ENCODE peak calls at places on chromosome 4, in six cellular contexts. One of them, this sample, is unnamed.

GRCh38 chr4:100240008-100240407 is 49.7 kb upstream of the DDIT4L start:
- DNase-seq in H1: no peak
- DNase-seq in fibroblast of lung: no peak
- DNase-seq in PC-9: no peak
- DNase-seq in keratinocyte: no peak
- DNase-seq in PC-3: no peak
- DNase-seq in this sample: no peak

GRCh38 chr4:184282251-184282713 is 64.6 kb upstream of the ENPP6 start:
- DNase-seq in H1: no peak
- DNase-seq in fibroblast of lung: no peak
- DNase-seq in PC-9: no peak
- DNase-seq in keratinocyte: no peak
- DNase-seq in PC-3: no peak
- DNase-seq in this sample: no peak

GRCh38 chr4:183758006-183758734 is 99.1 kb downstream of the TRAPPC11 start:
- DNase-seq in H1: no peak
- DNase-seq in fibroblast of lung: no peak
- DNase-seq in PC-9: no peak
- DNase-seq in keratinocyte: no peak
- DNase-seq in PC-3: peak; percentile 46
- DNase-seq in this sample: no peak

GRCh38 chr4:121252224-121252806 is 88.2 kb upstream of the TNIP3 start:
- DNase-seq in H1: peak; percentile 25
- DNase-seq in fibroblast of lung: peak; percentile 49
- DNase-seq in PC-9: peak; percentile 48
- DNase-seq in keratinocyte: peak; percentile 30
- DNase-seq in PC-3: peak; percentile 75
- DNase-seq in this sample: peak; percentile 18

GRCh38 chr4:54877006-54877405 is 219.2 kb downstream of the KIT start:
- DNase-seq in H1: no peak
- DNase-seq in fibroblast of lung: peak; percentile 58
- DNase-seq in PC-9: no peak
- DNase-seq in keratinocyte: no peak
- DNase-seq in PC-3: peak; percentile 67
- DNase-seq in this sample: no peak

GRCh38 chr4:165476214-165477098 is 97.6 kb downstream of the CPE start:
- DNase-seq in H1: no peak
- DNase-seq in fibroblast of lung: peak; percentile 83
- DNase-seq in PC-9: peak; percentile 83
- DNase-seq in keratinocyte: peak; percentile 60
- DNase-seq in PC-3: peak; percentile 75
- DNase-seq in this sample: no peak

GRCh38 chr4:176824645-176825366 is 32.1 kb upstream of the VEGFC start:
- DNase-seq in H1: no peak
- DNase-seq in fibroblast of lung: peak; percentile 63
- DNase-seq in PC-9: no peak
- DNase-seq in keratinocyte: no peak
- DNase-seq in PC-3: no peak
- DNase-seq in this sample: no peak

GRCh38 chr4:31193516-31193915 is 473.3 kb downstream of the PCDH7 start:
- DNase-seq in H1: no peak
- DNase-seq in fibroblast of lung: no peak
- DNase-seq in PC-9: no peak
- DNase-seq in keratinocyte: no peak
- DNase-seq in PC-3: peak; percentile 2
- DNase-seq in this sample: no peak

GRCh38 chr4:161254375-161254774 is 909.4 kb downstream of the FSTL5 start:
- DNase-seq in H1: no peak
- DNase-seq in fibroblast of lung: no peak
- DNase-seq in PC-9: no peak
- DNase-seq in keratinocyte: no peak
- DNase-seq in PC-3: peak; percentile 35
- DNase-seq in this sample: no peak

GRCh38 chr4:171793723-171794122 is 19.5 kb upstream of the GALNTL6 start:
- DNase-seq in H1: no peak
- DNase-seq in fibroblast of lung: no peak
- DNase-seq in PC-9: no peak
- DNase-seq in keratinocyte: no peak
- DNase-seq in PC-3: no peak
- DNase-seq in this sample: no peak

GRCh38 chr4:156824451-156825060 is 147.0 kb downstream of the PDGFC start:
- DNase-seq in H1: no peak
- DNase-seq in fibroblast of lung: peak; percentile 27
- DNase-seq in PC-9: no peak
- DNase-seq in keratinocyte: peak; percentile 58
- DNase-seq in PC-3: peak; percentile 49
- DNase-seq in this sample: no peak

GRCh38 chr4:173958445-173958844 is 325.0 kb downstream of the FBXO8 start:
- DNase-seq in H1: no peak
- DNase-seq in fibroblast of lung: peak; percentile 47
- DNase-seq in PC-9: no peak
- DNase-seq in keratinocyte: no peak
- DNase-seq in PC-3: no peak
- DNase-seq in this sample: no peak

GRCh38 chr4:109751852-109752251 is 22.0 kb upstream of the PLA2G12A start:
- DNase-seq in H1: no peak
- DNase-seq in fibroblast of lung: no peak
- DNase-seq in PC-9: no peak
- DNase-seq in keratinocyte: no peak
- DNase-seq in PC-3: no peak
- DNase-seq in this sample: no peak

GRCh38 chr4:150769235-150769634 is 187.3 kb downstream of the MAB21L2 start:
- DNase-seq in H1: no peak
- DNase-seq in fibroblast of lung: peak; percentile 84
- DNase-seq in PC-9: peak; percentile 52
- DNase-seq in keratinocyte: no peak
- DNase-seq in PC-3: peak; percentile 71
- DNase-seq in this sample: no peak

GRCh38 chr4:1843852-1844251 is 12.1 kb downstream of the LETM1 start:
- DNase-seq in H1: no peak
- DNase-seq in fibroblast of lung: no peak
- DNase-seq in PC-9: no peak
- DNase-seq in keratinocyte: no peak
- DNase-seq in PC-3: no peak
- DNase-seq in this sample: no peak

DNA sequence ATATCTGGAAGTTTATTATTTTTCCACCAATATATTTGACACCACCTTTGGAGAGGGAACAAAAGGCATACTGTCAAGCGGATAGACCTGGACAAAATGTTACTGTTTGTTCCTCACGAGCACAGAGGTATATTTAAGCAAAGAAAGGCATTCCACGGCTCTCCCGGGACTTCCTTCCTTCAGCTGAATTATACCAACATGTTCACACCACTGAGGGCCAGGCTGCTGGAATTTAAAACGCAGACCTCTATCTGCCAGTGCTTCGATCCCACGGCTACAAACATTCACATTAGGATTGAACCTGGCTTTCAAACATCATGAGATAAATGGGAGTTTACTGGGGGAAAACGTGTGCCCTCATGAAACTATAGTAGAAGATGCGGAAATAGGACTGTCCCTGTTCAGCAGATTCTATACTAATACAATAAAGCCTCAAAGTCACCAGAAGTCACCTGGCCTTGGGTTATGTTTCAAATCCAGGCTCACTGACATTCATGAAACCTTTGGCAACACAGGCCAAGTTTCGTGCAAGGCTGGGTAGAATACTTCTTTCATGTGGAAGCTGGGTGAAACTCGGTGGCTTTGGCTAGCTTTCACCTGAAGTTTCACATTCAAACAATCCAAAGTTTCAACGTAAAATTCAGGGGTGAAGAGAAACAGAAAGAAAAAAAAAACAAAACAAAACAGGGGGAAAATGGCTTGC is 39.5 kb downstream of the SORBS2 start:
- DNase-seq in H1: no peak
- DNase-seq in fibroblast of lung: no peak
- DNase-seq in PC-9: no peak
- DNase-seq in keratinocyte: no peak
- DNase-seq in PC-3: no peak
- DNase-seq in this sample: no peak
- H3K4me3 ChIP-seq in H1: peak overlapping the region; percentile 63
- H3K4me3 ChIP-seq in fibroblast of lung: no peak overlapping the region
- H3K4me3 ChIP-seq in PC-9: no peak overlapping the region
- H3K4me3 ChIP-seq in keratinocyte: no peak overlapping the region
- H3K4me3 ChIP-seq in PC-3: no peak overlapping the region
- H3K4me3 ChIP-seq in this sample: no peak overlapping the region

GRCh38 chr4:8904041-8904501 is 32.4 kb upstream of the HMX1 start:
- DNase-seq in H1: no peak
- DNase-seq in fibroblast of lung: no peak
- DNase-seq in PC-9: no peak
- DNase-seq in keratinocyte: no peak
- DNase-seq in PC-3: no peak
- DNase-seq in this sample: no peak
- H3K9me3 ChIP-seq in H1: peaks cover 47% of the 10 kb centered on the region
- H3K9me3 ChIP-seq in fibroblast of lung: no peaks in the 10 kb centered on the region
- H3K9me3 ChIP-seq in PC-9: no peaks in the 10 kb centered on the region
- H3K9me3 ChIP-seq in keratinocyte: peaks cover 6% of the 10 kb centered on the region
- H3K9me3 ChIP-seq in PC-3: peaks cover 6% of the 10 kb centered on the region
- H3K9me3 ChIP-seq in this sample: no peaks in the 10 kb centered on the region

DNA sequence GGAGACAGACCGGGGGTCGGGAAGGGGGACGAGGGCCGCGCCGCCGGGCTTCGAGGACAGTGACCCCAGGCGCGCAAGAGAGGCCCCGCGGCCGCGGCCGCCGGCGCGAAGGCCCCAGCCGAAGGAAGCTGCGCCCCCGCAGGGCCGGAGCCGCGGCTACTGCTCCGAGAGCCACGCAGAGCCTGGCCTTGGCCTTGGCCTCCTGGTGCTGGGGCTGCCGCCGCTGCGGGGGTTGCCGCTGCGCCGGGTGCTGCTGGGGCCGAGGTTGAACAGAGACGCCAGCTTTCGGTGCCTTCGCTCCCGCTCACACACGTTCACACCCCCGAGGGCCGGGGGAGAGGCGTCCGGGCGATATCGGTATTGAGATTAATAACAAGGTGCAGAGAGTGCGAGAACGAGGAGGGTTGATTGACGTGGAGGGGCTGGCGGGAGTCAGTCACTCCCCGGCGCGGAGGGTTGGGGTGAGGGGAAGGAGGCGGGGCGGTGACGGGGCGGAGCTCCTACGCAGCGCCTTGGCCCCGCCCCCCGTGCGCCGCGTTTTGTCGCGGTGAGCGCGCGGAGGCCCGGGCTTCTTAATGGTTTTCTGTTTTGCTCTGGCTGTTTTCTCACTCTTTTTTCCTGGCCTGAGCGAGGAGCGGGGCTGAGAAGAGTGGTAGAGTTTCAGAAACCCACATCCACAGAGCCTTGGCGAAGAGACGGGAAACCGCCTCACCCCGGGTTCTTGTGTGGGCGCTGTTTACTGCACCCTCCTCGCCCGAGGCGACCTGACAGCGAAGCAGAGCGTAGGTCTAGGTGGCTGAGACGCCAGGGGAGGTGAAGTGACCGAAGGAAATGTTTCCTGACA is 890 bp upstream of the CNOT6L start:
- DNase-seq in H1: no peak
- DNase-seq in fibroblast of lung: peak; percentile 77
- DNase-seq in PC-9: peak; percentile 56
- DNase-seq in keratinocyte: no peak
- DNase-seq in PC-3: peak; percentile 80
- DNase-seq in this sample: no peak
- TF ChIP-seq EZH2 in H1: no peak
- TF ChIP-seq EZH2 in fibroblast of lung: no peak
- TF ChIP-seq EZH2 in PC-9: no peak
- TF ChIP-seq EZH2 in keratinocyte: no peak
- TF ChIP-seq EZH2 in PC-3: no peak
- TF ChIP-seq EZH2 in this sample: no peak

DNA sequence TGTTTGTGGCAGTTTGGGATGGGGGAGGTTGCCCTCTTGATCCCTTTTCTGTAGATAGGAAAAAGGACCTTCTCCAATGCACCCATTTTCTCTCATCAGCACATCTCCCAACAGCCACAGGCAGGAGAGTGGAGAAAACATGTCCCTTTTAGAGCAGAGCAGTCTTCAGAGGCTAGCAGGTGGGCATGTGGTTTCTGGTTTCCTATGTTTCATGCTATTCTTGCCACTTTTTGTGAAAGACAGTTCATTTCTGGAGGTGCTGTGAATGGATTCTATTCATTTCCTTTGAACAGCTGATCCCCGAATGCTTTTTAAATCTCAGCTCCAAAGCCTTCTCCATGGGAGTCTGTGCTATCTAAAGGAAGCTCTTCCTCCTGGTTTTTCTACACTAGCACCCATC is 18.9 kb downstream of the RASL11B start:
- DNase-seq in H1: no peak
- DNase-seq in fibroblast of lung: no peak
- DNase-seq in PC-9: no peak
- DNase-seq in keratinocyte: no peak
- DNase-seq in PC-3: no peak
- DNase-seq in this sample: no peak
- H3K4me3 ChIP-seq in H1: no peak overlapping the region
- H3K4me3 ChIP-seq in fibroblast of lung: no peak overlapping the region
- H3K4me3 ChIP-seq in PC-9: no peak overlapping the region
- H3K4me3 ChIP-seq in keratinocyte: no peak overlapping the region
- H3K4me3 ChIP-seq in PC-3: no peak overlapping the region
- H3K4me3 ChIP-seq in this sample: no peak overlapping the region

GRCh38 chr4:211033-211511 is 86.8 kb downstream of the ZNF718 start:
- DNase-seq in H1: no peak
- DNase-seq in fibroblast of lung: no peak
- DNase-seq in PC-9: no peak
- DNase-seq in keratinocyte: no peak
- DNase-seq in PC-3: no peak
- DNase-seq in this sample: no peak

GRCh38 chr4:206054-206453 is 81.8 kb downstream of the ZNF718 start:
- DNase-seq in H1: no peak
- DNase-seq in fibroblast of lung: no peak
- DNase-seq in PC-9: no peak
- DNase-seq in keratinocyte: no peak
- DNase-seq in PC-3: no peak
- DNase-seq in this sample: no peak

GRCh38 chr4:200936-201335 is 76.6 kb downstream of the ZNF718 start:
- DNase-seq in H1: no peak
- DNase-seq in fibroblast of lung: no peak
- DNase-seq in PC-9: no peak
- DNase-seq in keratinocyte: no peak
- DNase-seq in PC-3: no peak
- DNase-seq in this sample: no peak

GRCh38 chr4:205097-205756 is 80.9 kb downstream of the ZNF718 start:
- DNase-seq in H1: no peak
- DNase-seq in fibroblast of lung: no peak
- DNase-seq in PC-9: no peak
- DNase-seq in keratinocyte: no peak
- DNase-seq in PC-3: no peak
- DNase-seq in this sample: no peak
- H3K9me3 ChIP-seq in H1: peaks cover 56% of the 10 kb centered on the region
- H3K9me3 ChIP-seq in fibroblast of lung: peaks cover 2% of the 10 kb centered on the region
- H3K9me3 ChIP-seq in PC-9: no peaks in the 10 kb centered on the region
- H3K9me3 ChIP-seq in keratinocyte: peaks cover 10% of the 10 kb centered on the region
- H3K9me3 ChIP-seq in PC-3: no peaks in the 10 kb centered on the region
- H3K9me3 ChIP-seq in this sample: no peaks in the 10 kb centered on the region

GRCh38 chr4:23768541-23768940 is 121.3 kb downstream of the PPARGC1A start:
- DNase-seq in H1: no peak
- DNase-seq in fibroblast of lung: peak; percentile 34
- DNase-seq in PC-9: no peak
- DNase-seq in keratinocyte: no peak
- DNase-seq in PC-3: no peak
- DNase-seq in this sample: no peak
- TF ChIP-seq EZH2 in H1: no peak
- TF ChIP-seq EZH2 in fibroblast of lung: no peak
- TF ChIP-seq EZH2 in PC-9: no peak
- TF ChIP-seq EZH2 in keratinocyte: no peak
- TF ChIP-seq EZH2 in PC-3: no peak
- TF ChIP-seq EZH2 in this sample: no peak

This sample was measured in SK-N-MC.